ENCODE peak calls at places on chromosome 11, in ten cellular contexts. U is GM20000, B is dorsolateral prefrontal cortex, F is progenitor cell of endocrine pancreas, W is Calu3, D is neural progenitor cell, H is endodermal cell, J is cardiac fibroblast, T is glutamatergic neuron, S is K562. G is an unnamed sample.

GRCh38 chr11:134975866-134976265 is 563.8 kb upstream of the B3GAT1 start:
- DNase-seq in U (no peak), B (no peak), F (no peak), W (no peak), D (no peak), H (no peak), J (no peak), T (no peak), S (no peak), G (no peak)

GRCh38 chr11:3659595-3660515 is 11.3 kb downstream of the CHRNA10 start:
- DNase-seq in U (no peak), B (no peak), F (no peak), W (no peak), D (no peak), H (no peak), J (no peak), T (no peak), S (no peak), G (no peak)

GRCh38 chr11:88555829-88556202 is 218.3 kb upstream of the CTSC start:
- DNase-seq in U (no peak), B (no peak), F (no peak), W (no peak), D (no peak), H (no peak), J (peak; percentile 55), T (no peak), S (no peak), G (no peak)

GRCh38 chr11:27861706-27862430 is 161.6 kb upstream of the BDNF start:
- DNase-seq in U (no peak), B (no peak), F (no peak), W (no peak), D (no peak), H (no peak), J (peak; percentile 86), T (no peak), S (no peak), G (no peak)

GRCh38 chr11:44139565-44140313 is 44.3 kb downstream of the EXT2 start:
- DNase-seq in U (no peak), B (no peak), F (no peak), W (no peak), D (no peak), H (no peak), J (no peak), T (no peak), S (peak; percentile 23), G (no peak)

GRCh38 chr11:87020764-87021365 is 16.9 kb upstream of the TMEM135 start:
- DNase-seq in U (no peak), B (no peak), F (no peak), W (no peak), D (no peak), H (no peak), J (peak; percentile 53), T (no peak), S (no peak), G (no peak)

GRCh38 chr11:111421251-111421650 is 42.2 kb upstream of the POU2AF1 start:
- DNase-seq in U (no peak), B (no peak), F (no peak), W (no peak), D (no peak), H (no peak), J (no peak), T (no peak), S (no peak), G (no peak)

GRCh38 chr11:62451243-62451626 is 32.4 kb downstream of the SCGB1A1 start:
- DNase-seq in U (no peak), B (no peak), F (no peak), W (no peak), D (no peak), H (no peak), J (no peak), T (no peak), S (no peak), G (no peak)

GRCh38 chr11:20759541-20759940 is 90.2 kb downstream of the NELL1 start:
- DNase-seq in U (no peak), B (no peak), F (no peak), W (no peak), D (no peak), H (no peak), J (no peak), T (no peak), S (no peak), G (no peak)

DNA sequence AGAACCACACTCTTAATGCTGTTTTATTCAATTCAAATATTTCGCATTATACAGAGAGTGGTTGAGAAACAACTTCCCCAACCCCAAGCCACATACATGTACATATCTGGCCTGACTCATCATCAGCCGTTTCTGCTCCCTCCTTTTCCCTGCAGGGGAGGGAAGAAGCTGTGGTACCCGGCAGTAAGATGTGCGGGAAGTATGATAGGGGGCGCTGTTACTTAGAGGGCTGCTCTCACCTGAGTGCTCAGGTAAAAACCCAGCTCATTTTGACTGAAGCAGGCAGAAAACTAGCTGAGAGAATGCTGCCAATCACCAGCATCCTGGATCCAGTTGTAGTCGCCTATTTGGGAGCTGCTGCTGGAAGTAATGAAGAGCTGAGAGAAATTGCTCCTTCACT is 85.6 kb downstream of the NELL1 start:
- DNase-seq in U (no peak), B (no peak), F (no peak), W (no peak), D (peak; percentile 55), H (peak; percentile 80), J (no peak), T (no peak), S (peak; percentile 13), G (no peak)
- TF ChIP-seq CTCF in U (peak; percentile 19), B (no peak), F (peak; percentile 42), W (no peak), D (peak; percentile 61), H (peak; percentile 88), J (no peak), T (peak; percentile 25), S (no peak), G (no peak)

GRCh38 chr11:1826552-1827094 is 8.2 kb upstream of the SYT8 start:
- DNase-seq in U (no peak), B (no peak), F (no peak), W (peak; percentile 75), D (no peak), H (peak; percentile 70), J (peak; percentile 81), T (peak; percentile 29), S (peak; percentile 63), G (no peak)

GRCh38 chr11:1825785-1826451 is 8.9 kb upstream of the SYT8 start:
- DNase-seq in U (no peak), B (no peak), F (no peak), W (no peak), D (no peak), H (peak; percentile 39), J (no peak), T (peak; percentile 18), S (no peak), G (no peak)

GRCh38 chr11:1824221-1825038 is 10.4 kb upstream of the SYT8 start:
- DNase-seq in U (no peak), B (no peak), F (no peak), W (no peak), D (no peak), H (no peak), J (no peak), T (no peak), S (no peak), G (no peak)

GRCh38 chr11:1823376-1824220 is 11.2 kb upstream of the SYT8 start:
- DNase-seq in U (no peak), B (no peak), F (no peak), W (no peak), D (no peak), H (no peak), J (no peak), T (no peak), S (no peak), G (no peak)

GRCh38 chr11:1825039-1825740 is 9.6 kb upstream of the SYT8 start:
- DNase-seq in U (peak; percentile 77), B (no peak), F (peak; percentile 86), W (peak; percentile 79), D (peak; percentile 96), H (peak; percentile 97), J (no peak), T (peak; percentile 95), S (peak; percentile 91), G (peak; percentile 94)
- TF ChIP-seq CTCF in U (peak; percentile 49), B (no peak), F (peak; percentile 94), W (peak; percentile 66), D (peak; percentile 93), H (peak; percentile 94), J (peak; percentile 54), T (peak; percentile 78), S (peak; percentile 89), G (peak; percentile 71)

GRCh38 chr11:6606471-6607189 is 3.1 kb downstream of the ILK start:
- DNase-seq in U (peak; percentile 88), B (peak; percentile 83), F (peak; percentile 79), W (peak; percentile 95), D (peak; percentile 95), H (peak; percentile 98), J (peak; percentile 95), T (peak; percentile 90), S (peak; percentile 68), G (peak; percentile 87)

GRCh38 chr11:6607190-6607635 is 3.6 kb downstream of the ILK start:
- DNase-seq in U (no peak), B (no peak), F (no peak), W (no peak), D (no peak), H (no peak), J (no peak), T (no peak), S (no peak), G (no peak)

GRCh38 chr11:6603287-6604080 is at the start of the genes ILK and RRP8:
- DNase-seq in U (peak; percentile 95), B (peak; percentile 91), F (peak; percentile 81), W (peak; percentile 91), D (peak; percentile 96), H (peak; percentile 97), J (peak; percentile 90), T (peak; percentile 92), S (peak; percentile 91), G (peak; percentile 92)

GRCh38 chr11:6602096-6602940 is 1.1 kb downstream of the RRP8 start:
- DNase-seq in U (no peak), B (no peak), F (no peak), W (no peak), D (peak; percentile 16), H (peak; percentile 33), J (no peak), T (no peak), S (no peak), G (peak; percentile 1)

GRCh38 chr11:6604081-6604626 is 580 bp downstream of the ILK start:
- DNase-seq in U (peak; percentile 83), B (peak; percentile 82), F (no peak), W (peak; percentile 26), D (peak; percentile 67), H (peak; percentile 79), J (peak; percentile 66), T (peak; percentile 55), S (peak; percentile 42), G (peak; percentile 45)
- TF ChIP-seq CTCF in U (peak; percentile 21), B (peak; percentile 40), F (no peak), W (no peak), D (no peak), H (peak; percentile 40), J (peak; percentile 33), T (no peak), S (peak; percentile 42), G (no peak)

GRCh38 chr11:133945087-133945974 is 11.4 kb downstream of the IGSF9B start:
- DNase-seq in U (no peak), B (no peak), F (no peak), W (peak; percentile 40), D (no peak), H (peak; percentile 60), J (peak; percentile 8), T (no peak), S (no peak), G (no peak)

GRCh38 chr11:133948711-133949110 is 8.1 kb downstream of the IGSF9B start:
- DNase-seq in U (no peak), B (no peak), F (no peak), W (no peak), D (no peak), H (peak; percentile 48), J (no peak), T (no peak), S (no peak), G (no peak)

GRCh38 chr11:133946018-133946417 is 10.8 kb downstream of the IGSF9B start:
- DNase-seq in U (no peak), B (no peak), F (no peak), W (no peak), D (no peak), H (no peak), J (no peak), T (no peak), S (no peak), G (no peak)

GRCh38 chr11:133946541-133947297 is 10.0 kb downstream of the IGSF9B start:
- DNase-seq in U (no peak), B (no peak), F (no peak), W (no peak), D (peak; percentile 68), H (peak; percentile 63), J (no peak), T (peak; percentile 76), S (no peak), G (no peak)

DNA sequence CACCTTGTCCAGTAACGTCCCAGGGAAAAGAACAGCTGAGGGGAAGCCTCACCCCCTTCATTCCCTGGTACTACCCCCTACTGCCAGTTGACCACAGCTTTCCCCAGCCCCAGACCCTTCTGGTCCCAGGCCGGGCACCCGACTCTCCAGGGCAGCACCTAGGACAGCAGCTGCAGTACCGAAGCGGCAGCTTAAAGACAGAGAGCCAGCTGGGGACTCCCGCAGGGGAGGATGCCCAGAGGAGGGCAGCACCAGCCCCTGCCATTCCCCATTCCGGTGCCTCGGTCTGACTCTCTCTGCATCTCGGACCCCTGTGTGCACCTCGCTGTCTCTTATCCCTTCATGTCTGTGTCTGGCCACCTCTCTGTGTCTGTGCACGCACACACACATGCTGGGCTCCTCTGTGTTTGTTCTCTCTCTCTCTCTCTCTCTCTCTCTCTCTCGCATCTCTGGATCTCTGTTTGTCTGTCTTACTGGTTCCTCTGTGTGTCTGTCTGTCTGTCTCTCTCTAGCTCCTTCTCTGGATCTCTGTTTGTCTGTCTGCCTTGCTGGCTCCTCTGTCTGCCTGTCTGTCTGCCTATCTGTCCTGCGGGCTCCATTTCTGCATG is 9.4 kb downstream of the IGSF9B start:
- DNase-seq in U (peak; percentile 66), B (peak; percentile 64), F (peak; percentile 57), W (peak; percentile 63), D (peak; percentile 91), H (peak; percentile 95), J (peak; percentile 44), T (peak; percentile 53), S (peak; percentile 28), G (peak; percentile 81)
- TF ChIP-seq CTCF in U (no peak), B (peak; percentile 40), F (peak; percentile 51), W (no peak), D (peak; percentile 47), H (peak; percentile 66), J (peak; percentile 23), T (no peak), S (no peak), G (no peak)